ENCODE peak calls at places on chromosomes 12 and 14, in four cellular contexts. Z, C, F and U are unnamed samples.

GRCh38 chr12:26240329-26240815 is 45.0 kb downstream of the SSPN start:
- DNase-seq in C (no peak), Z (no peak), F (no peak), U (no peak)

GRCh38 chr14:103705524-103706284 is 9.5 kb downstream of the XRCC3 start:
- DNase-seq in F (no peak), Z (no peak), C (no peak), U (no peak)

GRCh38 chr14:86057018-86057667 is 527.2 kb downstream of the FLRT2 start:
- DNase-seq in F (no peak), C (no peak), Z (no peak), U (peak)

GRCh38 chr12:52139579-52140062 is 52.2 kb downstream of the KRT80 start:
- DNase-seq in C (no peak), F (no peak), Z (no peak), U (peak)

GRCh38 chr12:22527999-22528398 is 16.3 kb downstream of the C2CD5 start:
- DNase-seq in F (no peak), Z (no peak), C (no peak), U (no peak)

GRCh38 chr14:99169776-99170356 is 102.1 kb downstream of the BCL11B start:
- DNase-seq in F (no peak), C (no peak), Z (no peak), U (no peak)

GRCh38 chr14:75310295-75311059 is 31.8 kb downstream of the FOS start:
- DNase-seq in Z (peak), F (peak), C (no peak), U (no peak)

GRCh38 chr12:28550757-28551381 is 360.6 kb downstream of the CCDC91 start:
- DNase-seq in Z (no peak), F (no peak), C (no peak), U (no peak)

GRCh38 chr14:68140111-68140741 is 320.6 kb downstream of the RAD51B start:
- DNase-seq in Z (peak), F (no peak), C (no peak), U (no peak)

GRCh38 chr12:46303039-46303666 is 34.3 kb upstream of the SLC38A1 start:
- DNase-seq in C (peak), Z (no peak), F (no peak), U (peak)